ENCODE peak calls at places on chromosomes 4 and X, in five cellular contexts. Y is MM.1S, T is esophagus squamous epithelium, V is heart left ventricle, Z is AG09309. C is an unnamed sample.

GRCh38 chr4:170091069-170091696 is 1.4 kb upstream of the AADAT start:
- DNase-seq in Y (no peak), T (no peak), V (no peak), Z (no peak), C (no peak)

GRCh38 chrX:3346436-3347329 is at the start of gene MXRA5:
- DNase-seq in V (peak), T (no peak), Y (no peak), Z (peak), C (peak)

GRCh38 chr4:15754323-15754722 is 23.8 kb upstream of the CD38 start:
- DNase-seq in T (no peak), Y (peak), Z (no peak), V (no peak), C (peak)

GRCh38 chrX:130253916-130254315 is 14.8 kb downstream of the ZNF280C start:
- DNase-seq in Y (no peak), T (no peak), Z (no peak), V (no peak), C (no peak)

GRCh38 chr4:182808673-182809416 is 108.3 kb downstream of the DCTD start:
- DNase-seq in T (no peak), Z (peak), Y (peak), V (no peak), C (no peak)

GRCh38 chr4:150582881-150583286 is 933 bp downstream of the MAB21L2 start:
- DNase-seq in Z (no peak), V (peak), T (no peak), Y (no peak), C (no peak)

GRCh38 chrX:73812256-73812655 is 249.3 kb downstream of the CHIC1 start:
- DNase-seq in T (no peak), V (no peak), Y (no peak), Z (no peak), C (no peak)

GRCh38 chr4:168735735-168736134 is 238.9 kb downstream of the PALLD start:
- DNase-seq in Z (no peak), V (no peak), Y (no peak), T (no peak), C (no peak)

GRCh38 chrX:129678176-129678880 is 23.6 kb upstream of the APLN start:
- DNase-seq in Y (peak), T (no peak), V (peak), Z (no peak), C (no peak)

GRCh38 chr4:47490550-47490949 is 5.5 kb downstream of the ATP10D start:
- DNase-seq in T (no peak), Y (peak), V (peak), Z (no peak), C (peak)

GRCh38 chrX:107825698-107826285 is at the start of gene MID2:
- DNase-seq in Z (no peak), Y (peak), T (no peak), V (peak), C (peak)

GRCh38 chr4:176889776-176890175 is 97.1 kb upstream of the VEGFC start:
- DNase-seq in Z (no peak), Y (no peak), T (no peak), V (no peak), C (no peak)

GRCh38 chr4:181548873-181549541 is 694.2 kb upstream of the TENM3 start:
- DNase-seq in T (no peak), V (no peak), Y (no peak), Z (peak), C (peak)

GRCh38 chr4:54050214-54050904 is 14.0 kb downstream of the CHIC2 start:
- DNase-seq in V (no peak), Z (no peak), T (no peak), Y (no peak), C (peak)

GRCh38 chrX:18537524-18537923 is 112.1 kb downstream of the CDKL5 start:
- DNase-seq in Z (no peak), T (no peak), Y (no peak), V (no peak), C (no peak)

GRCh38 chr4:108465886-108466491 is 154.4 kb upstream of the RPL34 start:
- DNase-seq in T (no peak), V (no peak), Y (no peak), Z (no peak), C (no peak)

GRCh38 chr4:137116144-137116543 is 416.1 kb downstream of the PCDH18 start:
- DNase-seq in T (no peak), Y (no peak), Z (no peak), V (no peak), C (no peak)

GRCh38 chrX:74925210-74926088 is at the start of gene NEXMIF:
- DNase-seq in V (peak), Z (no peak), Y (peak), T (no peak), C (no peak)

GRCh38 chr4:142402925-142403324 is 443.2 kb downstream of the INPP4B start:
- DNase-seq in T (no peak), V (no peak), Z (no peak), Y (no peak), C (peak)

GRCh38 chr4:163384926-163385325 is 41.2 kb downstream of the NPY5R start:
- DNase-seq in Y (no peak), Z (no peak), V (no peak), T (no peak), C (no peak)

GRCh38 chr4:84804126-84804525 is 162.4 kb downstream of the WDFY3 start:
- DNase-seq in T (no peak), V (no peak), Z (peak), Y (no peak), C (peak)

GRCh38 chr4:4387531-4388311 is 819 bp downstream of the NSG1 start:
- DNase-seq in Z (no peak), Y (no peak), V (no peak), T (no peak), C (no peak)

GRCh38 chr4:158299459-158300007 is 89.2 kb downstream of the TMEM144 start:
- DNase-seq in V (no peak), Y (no peak), Z (no peak), T (no peak), C (no peak)
- H3K4me3 ChIP-seq in V (no peak), Y (no peak), Z (no peak), T (no peak), C (no peak)

GRCh38 chr4:40923326-40924095 is 173.8 kb downstream of the NSUN7 start:
- DNase-seq in T (no peak), V (no peak), Z (no peak), Y (no peak), C (no peak)
- TF ChIP-seq CTCF in T (no peak), V (no peak), Z (no peak), Y (no peak), C (no peak)

GRCh38 chrX:78327370-78328048 is at the start of gene CYSLTR1:
- DNase-seq in T (no peak), V (no peak), Y (peak), Z (no peak), C (no peak)
- H3K4me3 ChIP-seq in T (no peak), V (peak), Y (peak), Z (no peak), C (no peak)

GRCh38 chrX:13827693-13828092 is 10.8 kb upstream of the GPM6B start:
- DNase-seq in V (no peak), Z (no peak), T (no peak), Y (no peak), C (no peak)
- TF ChIP-seq CTCF in V (no peak), Z (no peak), T (no peak), Y (no peak), C (no peak)

GRCh38 chr4:139887378-139887801 is 221.8 kb downstream of the MGST2 start:
- DNase-seq in T (no peak), Y (no peak), V (no peak), Z (no peak), C (no peak)
- H3K4me3 ChIP-seq in T (peak), Y (no peak), V (peak), Z (no peak), C (no peak)

DNA sequence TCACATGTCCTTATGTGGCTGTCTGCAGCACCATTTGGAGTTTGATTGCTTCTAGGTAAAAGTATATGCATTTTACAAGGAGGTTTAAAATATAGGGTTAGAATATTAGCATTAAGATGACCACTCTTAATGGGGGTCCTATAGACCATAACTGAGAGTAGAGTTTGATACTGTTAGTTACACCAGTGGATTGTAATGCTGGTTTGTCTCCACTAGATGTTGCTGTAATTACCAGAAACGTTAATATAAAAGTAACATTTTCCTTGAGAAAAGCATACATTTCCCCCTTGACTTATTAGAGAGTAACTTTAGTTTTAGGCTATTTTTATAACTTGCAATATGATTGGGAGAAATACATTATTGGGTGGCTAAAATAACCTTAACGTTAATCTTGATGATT is 93.0 kb downstream of the ZXDA start:
- DNase-seq in Z (no peak), V (no peak), Y (peak), T (no peak), C (peak)
- TF ChIP-seq CTCF in Z (peak), V (peak), Y (peak), T (peak), C (peak)

DNA sequence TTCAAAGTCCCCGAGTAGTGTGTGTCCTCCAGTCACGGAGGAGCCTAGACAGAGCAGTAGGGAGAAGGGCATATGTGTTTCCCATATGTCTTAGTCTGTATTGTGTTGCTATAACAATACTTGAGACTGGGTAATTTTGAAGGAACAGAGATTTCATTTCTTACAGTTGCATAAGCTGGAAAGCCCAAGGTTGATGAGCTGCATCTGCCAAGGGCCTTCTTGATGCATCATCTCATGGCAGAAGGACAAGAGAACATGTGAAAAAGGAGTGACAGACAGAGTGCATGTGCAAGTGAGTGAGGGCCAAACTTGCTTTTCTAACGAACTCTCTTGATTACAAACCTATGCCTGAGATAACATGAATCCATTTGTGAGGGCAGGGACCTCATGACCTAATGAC is 243.4 kb downstream of the ARHGAP10 start:
- DNase-seq in Y (no peak), T (no peak), V (no peak), Z (peak), C (peak)
- H3K4me3 ChIP-seq in Y (no peak), T (no peak), V (no peak), Z (no peak), C (no peak)

GRCh38 chrX:147832707-147833348 is 78.9 kb upstream of the FMR1 start:
- DNase-seq in Z (no peak), V (no peak), T (no peak), Y (no peak), C (no peak)

DNA sequence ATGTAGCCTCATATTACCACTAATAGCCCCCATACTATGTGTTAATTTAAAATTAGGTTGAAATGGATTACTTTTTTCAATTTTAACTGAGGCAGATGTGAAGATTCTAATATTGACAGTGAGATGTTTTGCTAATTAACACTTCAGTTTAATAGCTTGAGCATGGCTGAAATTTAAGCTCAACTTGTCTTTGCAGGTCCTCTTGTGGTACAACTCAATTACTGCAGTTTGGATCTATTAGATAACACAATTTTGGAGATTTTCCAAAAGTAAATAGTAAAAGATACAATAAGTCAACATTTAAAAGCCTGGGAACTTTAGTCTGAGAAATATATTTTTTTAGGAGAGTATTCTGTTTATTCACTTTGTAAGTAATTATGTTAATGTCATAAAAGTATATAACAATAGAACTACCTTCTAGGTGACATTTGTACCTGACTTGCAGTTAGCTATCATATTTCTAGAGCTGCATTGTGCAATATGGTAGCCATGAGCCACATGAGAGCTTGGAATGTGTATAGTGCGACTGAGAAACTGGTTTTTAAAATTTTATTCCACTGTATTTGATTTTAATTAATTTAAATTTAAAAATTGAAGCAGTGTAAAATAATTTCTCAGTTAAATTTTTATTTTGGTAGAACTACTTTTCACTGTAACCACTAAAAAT is 73.1 kb upstream of the FMR1 start:
- DNase-seq in V (no peak), T (no peak), Z (no peak), Y (no peak), C (no peak)
- TF ChIP-seq CTCF in V (no peak), T (peak), Z (no peak), Y (peak), C (no peak)

DNA sequence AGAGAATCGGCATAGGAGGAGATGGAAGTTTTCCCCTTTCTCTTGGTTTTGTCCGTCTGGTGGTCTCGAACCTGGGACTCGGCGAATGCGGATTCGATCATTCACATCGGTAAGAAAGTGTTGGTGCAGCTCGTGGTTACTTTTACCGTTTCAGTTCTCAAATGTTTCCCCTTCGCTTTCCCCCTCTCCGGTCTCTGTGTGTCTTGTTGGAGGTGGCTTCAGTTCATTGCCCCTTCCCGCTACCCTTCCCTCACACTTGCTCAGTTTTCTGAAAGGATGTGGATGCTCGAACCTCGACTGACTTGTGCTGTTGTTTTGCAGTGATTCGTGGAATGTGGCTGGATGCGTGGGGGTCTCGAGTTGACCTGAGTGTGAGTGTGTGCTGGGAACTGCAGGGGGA is 870 bp downstream of the GRID2 start:
- DNase-seq in V (no peak), Z (no peak), Y (no peak), T (no peak), C (no peak)
- H3K4me3 ChIP-seq in V (peak), Z (no peak), Y (peak), T (no peak), C (peak)